ENCODE peak calls at places on chromosomes 5 and 9, in six cellular contexts. P is kidney; F is effector memory CD4-positive, alpha-beta T cell; X is heart right ventricle; I is gastrocnemius medialis; D is pancreas. B is an unnamed sample.

GRCh38 chr5:141822134-141822533 is 56.1 kb downstream of the PCDH1 start:
- DNase-seq in D (no peak), P (peak; percentile 86), I (no peak), F (no peak), X (no peak), B (no peak)

GRCh38 chr5:134063421-134063820 is 51.1 kb upstream of the TCF7 start:
- DNase-seq in D (no peak), F (no peak), X (no peak), P (no peak), I (peak; percentile 72), B (no peak)

GRCh38 chr5:168878121-168878520 is 299.0 kb upstream of the PANK3 start:
- DNase-seq in F (no peak), D (no peak), X (no peak), P (no peak), I (no peak), B (no peak)

GRCh38 chr9:75105841-75106240 is 17.5 kb downstream of the OSTF1 start:
- DNase-seq in X (no peak), F (no peak), I (no peak), D (no peak), P (no peak), B (no peak)

GRCh38 chr9:83296123-83296522 is 233.2 kb upstream of the RASEF start:
- DNase-seq in I (no peak), D (no peak), F (no peak), P (no peak), X (no peak), B (no peak)

GRCh38 chr9:37105169-37105750 is 15.1 kb upstream of the ZCCHC7 start:
- DNase-seq in F (no peak), X (no peak), D (no peak), I (no peak), P (no peak), B (no peak)

GRCh38 chr9:20640331-20641187 is 18.3 kb upstream of the MLLT3 start:
- DNase-seq in I (no peak), D (peak; percentile 44), X (peak; percentile 44), F (peak; percentile 47), P (peak; percentile 91), B (no peak)

GRCh38 chr5:89289604-89290003 is 406.6 kb upstream of the MEF2C start:
- DNase-seq in I (no peak), F (no peak), P (no peak), D (no peak), X (no peak), B (no peak)

GRCh38 chr5:14879985-14880589 is 8.5 kb upstream of the ANKH start:
- DNase-seq in P (no peak), I (no peak), X (no peak), F (no peak), D (no peak), B (no peak)

GRCh38 chr5:54296386-54296785 is 14.0 kb downstream of the ARL15 start:
- DNase-seq in I (no peak), F (no peak), X (no peak), P (no peak), D (no peak), B (no peak)

GRCh38 chr9:72154468-72155281 is 5.4 kb downstream of the GDA start:
- DNase-seq in F (no peak), I (no peak), X (no peak), P (no peak), D (no peak), B (no peak)

GRCh38 chr9:116395409-116396037 is 241.9 kb downstream of the PAPPA start:
- DNase-seq in I (no peak), P (no peak), X (no peak), F (no peak), D (no peak), B (no peak)

GRCh38 chr9:19378647-19379046 is 1.4 kb downstream of the RPS6 start:
- DNase-seq in D (no peak), I (no peak), P (no peak), X (no peak), F (no peak), B (no peak)

GRCh38 chr9:121820286-121821005 is 169.0 kb downstream of the DAB2IP start:
- DNase-seq in P (no peak), F (no peak), D (no peak), X (no peak), I (no peak), B (no peak)

GRCh38 chr9:2923810-2924768 is 80.2 kb upstream of the PUM3 start:
- DNase-seq in I (no peak), F (no peak), X (no peak), P (no peak), D (no peak), B (no peak)

GRCh38 chr5:102049517-102049916 is 246.6 kb downstream of the SLCO4C1 start:
- DNase-seq in I (no peak), D (no peak), F (no peak), P (no peak), X (no peak), B (no peak)

GRCh38 chr5:41637424-41637823 is 127.0 kb upstream of the PLCXD3 start:
- DNase-seq in I (no peak), F (no peak), D (no peak), X (no peak), P (peak; percentile 42), B (no peak)

GRCh38 chr5:173689713-173690360 is 73.4 kb upstream of the BOD1 start:
- DNase-seq in F (no peak), P (no peak), I (no peak), X (peak; percentile 32), D (peak; percentile 68), B (no peak)

GRCh38 chr5:110790673-110791072 is 51.9 kb downstream of the SLC25A46 start:
- DNase-seq in F (no peak), D (no peak), P (no peak), X (no peak), I (no peak), B (no peak)

GRCh38 chr9:133163559-133164208 is at the start of gene GBGT1:
- DNase-seq in I (no peak), F (no peak), P (peak; percentile 89), X (peak; percentile 77), D (peak; percentile 46), B (peak; percentile 57)

GRCh38 chr9:93261735-93262523 is 78.0 kb downstream of the WNK2 start:
- DNase-seq in D (peak; percentile 28), I (no peak), P (peak; percentile 68), F (no peak), X (no peak), B (no peak)

GRCh38 chr5:92496545-92496944 is 1084.5 kb downstream of the NR2F1-AS1 start:
- DNase-seq in I (no peak), P (no peak), D (no peak), F (no peak), X (no peak), B (no peak)

GRCh38 chr5:170121321-170121720 is 15.6 kb downstream of the FOXI1 start:
- DNase-seq in X (no peak), F (no peak), I (no peak), D (no peak), P (no peak), B (no peak)

GRCh38 chr9:70061776-70062175 is 18.1 kb downstream of the MAMDC2 start:
- DNase-seq in I (no peak), F (no peak), X (no peak), P (no peak), D (no peak), B (no peak)

GRCh38 chr5:38598994-38599611 is 42.7 kb upstream of the LIFR start:
- DNase-seq in D (no peak), X (no peak), P (no peak), I (no peak), F (no peak), B (no peak)

GRCh38 chr5:156147251-156147947 is 179.6 kb upstream of the SGCD start:
- DNase-seq in F (no peak), D (no peak), I (no peak), P (no peak), X (no peak), B (no peak)

GRCh38 chr5:107532182-107532878 is 138.4 kb downstream of the EFNA5 start:
- DNase-seq in P (no peak), D (no peak), I (no peak), X (no peak), F (no peak), B (no peak)

GRCh38 chr9:132798817-132799790 is 79.0 kb downstream of the AK8 start:
- DNase-seq in X (no peak), P (peak; percentile 65), F (no peak), D (no peak), I (no peak), B (peak; percentile 51)

GRCh38 chr9:134895849-134896833 is 15.5 kb downstream of the FCN2 start:
- DNase-seq in I (peak; percentile 35), X (peak; percentile 76), D (no peak), F (no peak), P (no peak), B (peak; percentile 64)

GRCh38 chr9:101380295-101380694 is 4.5 kb downstream of the BAAT start:
- DNase-seq in F (no peak), X (no peak), P (no peak), D (no peak), I (no peak), B (no peak)

GRCh38 chr5:143396353-143396940 is 7.0 kb downstream of the NR3C1 start:
- DNase-seq in F (no peak), X (no peak), P (no peak), D (no peak), I (no peak), B (no peak)

GRCh38 chr9:88266416-88266815 is 121.8 kb upstream of the SPIN1 start:
- DNase-seq in X (no peak), F (no peak), D (no peak), I (no peak), P (no peak), B (no peak)
- H3K9me3 ChIP-seq in X (no peaks in the 10 kb centered on the region), F (no peaks in the 10 kb centered on the region), D (no peaks in the 10 kb centered on the region), I (no peaks in the 10 kb centered on the region), P (no peaks in the 10 kb centered on the region), B (no peaks in the 10 kb centered on the region)

GRCh38 chr9:35734096-35734495 is 1.6 kb downstream of the CREB3 start:
- DNase-seq in F (no peak), D (no peak), X (no peak), I (no peak), P (no peak), B (no peak)
- H3K4me3 ChIP-seq in F (no peak overlapping the region), D (no peak overlapping the region), X (no peak overlapping the region), I (no peak overlapping the region), P (no peak overlapping the region), B (no peak overlapping the region)

GRCh38 chr5:166503506-166503905 is 1787.9 kb upstream of the WWC1 start:
- DNase-seq in F (no peak), X (no peak), I (no peak), P (no peak), D (no peak), B (no peak)

GRCh38 chr5:166493627-166494026 is 1797.8 kb upstream of the WWC1 start:
- DNase-seq in P (no peak), F (no peak), D (no peak), X (no peak), I (no peak), B (no peak)

GRCh38 chr5:166493042-166493441 is 1798.4 kb upstream of the WWC1 start:
- DNase-seq in X (no peak), I (no peak), D (no peak), P (no peak), F (no peak), B (no peak)

GRCh38 chr5:166499452-166500240 is 1791.8 kb upstream of the WWC1 start:
- DNase-seq in D (no peak), F (no peak), I (no peak), X (no peak), P (no peak), B (no peak)

GRCh38 chr5:166497705-166498104 is 1793.7 kb upstream of the WWC1 start:
- DNase-seq in I (no peak), X (no peak), D (no peak), F (no peak), P (no peak), B (no peak)
- H3K9me3 ChIP-seq in I (no peaks in the 10 kb centered on the region), X (no peaks in the 10 kb centered on the region), D (no peaks in the 10 kb centered on the region), F (no peaks in the 10 kb centered on the region), P (no peaks in the 10 kb centered on the region), B (no peaks in the 10 kb centered on the region)

GRCh38 chr5:164202338-164202737 is 696.9 kb downstream of the MAT2B start:
- DNase-seq in P (no peak), X (no peak), F (no peak), D (no peak), I (no peak), B (no peak)
- H3K4me3 ChIP-seq in P (no peak overlapping the region), X (no peak overlapping the region), F (no peak overlapping the region), D (no peak overlapping the region), I (no peak overlapping the region), B (no peak overlapping the region)

B was measured in tibial nerve.